ENCODE peak calls at places on chromosomes 6 and 20, in six cellular contexts. R is SK-MEL-5; T is NCI-H446 treated with DMSO at 0.1 percent for 48 hours; G is NCI-H748 treated with DMSO at 0.1 percent for 48 hours; L is stimulated activated CD4-positive, alpha-beta T cell treated with anti-CD3 and anti-CD28 coated beads, Interleukin-4, amount 100 ng/mL, for 4 hours; Y is amygdala. S is an unnamed sample.

GRCh38 chr6:52575490-52575868 is 1.4 kb downstream of the TRAM2 start:
- DNase-seq in Y (no peak), T (no peak), G (no peak), R (no peak), L (no peak), S (no peak)

GRCh38 chr6:19945843-19946358 is 108.7 kb downstream of the ID4 start:
- DNase-seq in T (no peak), R (no peak), L (no peak), Y (no peak), G (no peak), S (no peak)

GRCh38 chr20:45892049-45892816 is 1.1 kb downstream of the CTSA start:
- DNase-seq in T (no peak), Y (no peak), L (no peak), R (peak; percentile 60), G (no peak), S (no peak)

GRCh38 chr20:13685623-13686022 is 46.9 kb upstream of the TASP1 start:
- DNase-seq in G (no peak), T (no peak), L (no peak), Y (no peak), R (no peak), S (no peak)

GRCh38 chr6:132788658-132789397 is 9.6 kb downstream of the SLC18B1 start:
- DNase-seq in Y (no peak), G (no peak), L (no peak), T (no peak), R (peak; percentile 84), S (no peak)

GRCh38 chr6:75493400-75494064 is at the start of gene FILIP1:
- DNase-seq in T (no peak), G (no peak), Y (no peak), R (no peak), L (no peak), S (no peak)

GRCh38 chr6:22926613-22927348 is 357.4 kb downstream of the HDGFL1 start:
- DNase-seq in T (no peak), Y (no peak), R (no peak), G (no peak), L (no peak), S (no peak)

GRCh38 chr6:95548188-95548837 is 29.0 kb upstream of the MANEA start:
- DNase-seq in R (no peak), Y (no peak), G (no peak), T (no peak), L (no peak), S (no peak)

GRCh38 chr20:23508896-23509579 is 18.1 kb downstream of the CST8 start:
- DNase-seq in T (no peak), Y (no peak), G (no peak), L (no peak), R (no peak), S (no peak)

S was measured in germinal center.